ENCODE peak calls at places on chromosomes 4 and X, in ten cellular contexts. One of them, this sample, is unnamed.

GRCh38 chr4:54152846-54153600 is 53.1 kb downstream of the GSX2 start:
- DNase-seq in midbrain: no peak
- DNase-seq in left kidney: no peak
- DNase-seq in retinal pigment epithelial cell: peak; percentile 37
- DNase-seq in NCI-H2029 treated with DMSO at 0.1 percent for 48 hours: no peak
- DNase-seq in HEK293T: no peak
- DNase-seq in AG08396: peak; percentile 77
- DNase-seq in ecto neural progenitor cell: no peak
- DNase-seq in stimulated activated effector memory CD8-positive, alpha-beta T cell treated with anti-CD3 and anti-CD28 coated beads, Interleukin-12 subunit alpha, Interleukin-12 subunit beta, amount 100 ng/mL, for 72 hours: no peak
- DNase-seq in stimulated activated CD4-positive, alpha-beta T cell treated with anti-CD3 and anti-CD28 coated beads, TNF-alpha, amount 100 ng/mL, for 48 hours: no peak
- DNase-seq in this sample: no peak

GRCh38 chr4:120853101-120853940 is 69.2 kb downstream of the PRDM5 start:
- DNase-seq in stimulated activated effector memory CD8-positive, alpha-beta T cell treated with anti-CD3 and anti-CD28 coated beads, Interleukin-12 subunit alpha, Interleukin-12 subunit beta, amount 100 ng/mL, for 72 hours: no peak
- DNase-seq in HEK293T: no peak
- DNase-seq in left kidney: peak; percentile 55
- DNase-seq in midbrain: no peak
- DNase-seq in NCI-H2029 treated with DMSO at 0.1 percent for 48 hours: peak; percentile 16
- DNase-seq in ecto neural progenitor cell: no peak
- DNase-seq in stimulated activated CD4-positive, alpha-beta T cell treated with anti-CD3 and anti-CD28 coated beads, TNF-alpha, amount 100 ng/mL, for 48 hours: no peak
- DNase-seq in AG08396: no peak
- DNase-seq in retinal pigment epithelial cell: no peak
- DNase-seq in this sample: no peak

GRCh38 chrX:41922694-41923171 is 621 bp downstream of the CASK start:
- DNase-seq in AG08396: peak; percentile 26
- DNase-seq in stimulated activated CD4-positive, alpha-beta T cell treated with anti-CD3 and anti-CD28 coated beads, TNF-alpha, amount 100 ng/mL, for 48 hours: no peak
- DNase-seq in ecto neural progenitor cell: peak; percentile 77
- DNase-seq in midbrain: peak; percentile 14
- DNase-seq in NCI-H2029 treated with DMSO at 0.1 percent for 48 hours: no peak
- DNase-seq in stimulated activated effector memory CD8-positive, alpha-beta T cell treated with anti-CD3 and anti-CD28 coated beads, Interleukin-12 subunit alpha, Interleukin-12 subunit beta, amount 100 ng/mL, for 72 hours: peak; percentile 56
- DNase-seq in HEK293T: peak; percentile 17
- DNase-seq in left kidney: peak; percentile 67
- DNase-seq in retinal pigment epithelial cell: no peak
- DNase-seq in this sample: peak; percentile 63

GRCh38 chr4:3442959-3443749 is 1.4 kb downstream of the HGFAC start:
- DNase-seq in HEK293T: peak; percentile 91
- DNase-seq in left kidney: peak; percentile 67
- DNase-seq in retinal pigment epithelial cell: no peak
- DNase-seq in ecto neural progenitor cell: peak; percentile 81
- DNase-seq in midbrain: peak; percentile 15
- DNase-seq in stimulated activated CD4-positive, alpha-beta T cell treated with anti-CD3 and anti-CD28 coated beads, TNF-alpha, amount 100 ng/mL, for 48 hours: peak; percentile 44
- DNase-seq in AG08396: peak; percentile 90
- DNase-seq in NCI-H2029 treated with DMSO at 0.1 percent for 48 hours: no peak
- DNase-seq in stimulated activated effector memory CD8-positive, alpha-beta T cell treated with anti-CD3 and anti-CD28 coated beads, Interleukin-12 subunit alpha, Interleukin-12 subunit beta, amount 100 ng/mL, for 72 hours: peak; percentile 86
- DNase-seq in this sample: peak; percentile 94

GRCh38 chr4:98343640-98344039 is 82.5 kb downstream of the RAP1GDS1 start:
- DNase-seq in HEK293T: no peak
- DNase-seq in left kidney: no peak
- DNase-seq in NCI-H2029 treated with DMSO at 0.1 percent for 48 hours: no peak
- DNase-seq in retinal pigment epithelial cell: no peak
- DNase-seq in ecto neural progenitor cell: no peak
- DNase-seq in AG08396: no peak
- DNase-seq in midbrain: no peak
- DNase-seq in stimulated activated effector memory CD8-positive, alpha-beta T cell treated with anti-CD3 and anti-CD28 coated beads, Interleukin-12 subunit alpha, Interleukin-12 subunit beta, amount 100 ng/mL, for 72 hours: no peak
- DNase-seq in stimulated activated CD4-positive, alpha-beta T cell treated with anti-CD3 and anti-CD28 coated beads, TNF-alpha, amount 100 ng/mL, for 48 hours: no peak
- DNase-seq in this sample: no peak

GRCh38 chrX:124208675-124209074 is 123.8 kb upstream of the TEX13D start:
- DNase-seq in HEK293T: no peak
- DNase-seq in left kidney: peak; percentile 2
- DNase-seq in stimulated activated CD4-positive, alpha-beta T cell treated with anti-CD3 and anti-CD28 coated beads, TNF-alpha, amount 100 ng/mL, for 48 hours: no peak
- DNase-seq in retinal pigment epithelial cell: no peak
- DNase-seq in ecto neural progenitor cell: no peak
- DNase-seq in AG08396: no peak
- DNase-seq in midbrain: no peak
- DNase-seq in stimulated activated effector memory CD8-positive, alpha-beta T cell treated with anti-CD3 and anti-CD28 coated beads, Interleukin-12 subunit alpha, Interleukin-12 subunit beta, amount 100 ng/mL, for 72 hours: no peak
- DNase-seq in NCI-H2029 treated with DMSO at 0.1 percent for 48 hours: no peak
- DNase-seq in this sample: no peak

GRCh38 chr4:166293551-166293950 is 420.5 kb downstream of the TLL1 start:
- DNase-seq in NCI-H2029 treated with DMSO at 0.1 percent for 48 hours: no peak
- DNase-seq in stimulated activated CD4-positive, alpha-beta T cell treated with anti-CD3 and anti-CD28 coated beads, TNF-alpha, amount 100 ng/mL, for 48 hours: no peak
- DNase-seq in stimulated activated effector memory CD8-positive, alpha-beta T cell treated with anti-CD3 and anti-CD28 coated beads, Interleukin-12 subunit alpha, Interleukin-12 subunit beta, amount 100 ng/mL, for 72 hours: no peak
- DNase-seq in midbrain: no peak
- DNase-seq in retinal pigment epithelial cell: no peak
- DNase-seq in AG08396: no peak
- DNase-seq in HEK293T: no peak
- DNase-seq in left kidney: no peak
- DNase-seq in ecto neural progenitor cell: no peak
- DNase-seq in this sample: no peak

GRCh38 chr4:165537028-165537648 is 158.3 kb downstream of the CPE start:
- DNase-seq in stimulated activated CD4-positive, alpha-beta T cell treated with anti-CD3 and anti-CD28 coated beads, TNF-alpha, amount 100 ng/mL, for 48 hours: no peak
- DNase-seq in midbrain: peak; percentile 48
- DNase-seq in left kidney: peak; percentile 72
- DNase-seq in HEK293T: peak; percentile 50
- DNase-seq in AG08396: peak; percentile 35
- DNase-seq in ecto neural progenitor cell: no peak
- DNase-seq in NCI-H2029 treated with DMSO at 0.1 percent for 48 hours: peak; percentile 17
- DNase-seq in stimulated activated effector memory CD8-positive, alpha-beta T cell treated with anti-CD3 and anti-CD28 coated beads, Interleukin-12 subunit alpha, Interleukin-12 subunit beta, amount 100 ng/mL, for 72 hours: no peak
- DNase-seq in retinal pigment epithelial cell: no peak
- DNase-seq in this sample: peak; percentile 32

GRCh38 chr4:8876982-8877779 is 5.5 kb upstream of the HMX1 start:
- DNase-seq in ecto neural progenitor cell: no peak
- DNase-seq in midbrain: no peak
- DNase-seq in stimulated activated CD4-positive, alpha-beta T cell treated with anti-CD3 and anti-CD28 coated beads, TNF-alpha, amount 100 ng/mL, for 48 hours: no peak
- DNase-seq in stimulated activated effector memory CD8-positive, alpha-beta T cell treated with anti-CD3 and anti-CD28 coated beads, Interleukin-12 subunit alpha, Interleukin-12 subunit beta, amount 100 ng/mL, for 72 hours: no peak
- DNase-seq in left kidney: no peak
- DNase-seq in HEK293T: no peak
- DNase-seq in NCI-H2029 treated with DMSO at 0.1 percent for 48 hours: no peak
- DNase-seq in AG08396: no peak
- DNase-seq in retinal pigment epithelial cell: no peak
- DNase-seq in this sample: no peak

GRCh38 chr4:76301775-76302162 is 4.8 kb upstream of the STBD1 start:
- DNase-seq in ecto neural progenitor cell: no peak
- DNase-seq in stimulated activated CD4-positive, alpha-beta T cell treated with anti-CD3 and anti-CD28 coated beads, TNF-alpha, amount 100 ng/mL, for 48 hours: no peak
- DNase-seq in retinal pigment epithelial cell: no peak
- DNase-seq in HEK293T: no peak
- DNase-seq in stimulated activated effector memory CD8-positive, alpha-beta T cell treated with anti-CD3 and anti-CD28 coated beads, Interleukin-12 subunit alpha, Interleukin-12 subunit beta, amount 100 ng/mL, for 72 hours: no peak
- DNase-seq in left kidney: no peak
- DNase-seq in AG08396: no peak
- DNase-seq in NCI-H2029 treated with DMSO at 0.1 percent for 48 hours: no peak
- DNase-seq in midbrain: no peak
- DNase-seq in this sample: no peak

GRCh38 chr4:158090323-158090722 is 82.5 kb downstream of the GASK1B start:
- DNase-seq in stimulated activated effector memory CD8-positive, alpha-beta T cell treated with anti-CD3 and anti-CD28 coated beads, Interleukin-12 subunit alpha, Interleukin-12 subunit beta, amount 100 ng/mL, for 72 hours: no peak
- DNase-seq in retinal pigment epithelial cell: no peak
- DNase-seq in stimulated activated CD4-positive, alpha-beta T cell treated with anti-CD3 and anti-CD28 coated beads, TNF-alpha, amount 100 ng/mL, for 48 hours: no peak
- DNase-seq in ecto neural progenitor cell: no peak
- DNase-seq in HEK293T: no peak
- DNase-seq in AG08396: no peak
- DNase-seq in midbrain: no peak
- DNase-seq in left kidney: peak; percentile 66
- DNase-seq in NCI-H2029 treated with DMSO at 0.1 percent for 48 hours: no peak
- DNase-seq in this sample: no peak

GRCh38 chrX:53317365-53318069 is 36.1 kb upstream of the IQSEC2 start:
- DNase-seq in NCI-H2029 treated with DMSO at 0.1 percent for 48 hours: no peak
- DNase-seq in HEK293T: peak; percentile 82
- DNase-seq in AG08396: peak; percentile 86
- DNase-seq in midbrain: peak; percentile 67
- DNase-seq in left kidney: peak; percentile 79
- DNase-seq in stimulated activated effector memory CD8-positive, alpha-beta T cell treated with anti-CD3 and anti-CD28 coated beads, Interleukin-12 subunit alpha, Interleukin-12 subunit beta, amount 100 ng/mL, for 72 hours: peak; percentile 81
- DNase-seq in retinal pigment epithelial cell: no peak
- DNase-seq in stimulated activated CD4-positive, alpha-beta T cell treated with anti-CD3 and anti-CD28 coated beads, TNF-alpha, amount 100 ng/mL, for 48 hours: peak; percentile 22
- DNase-seq in ecto neural progenitor cell: peak; percentile 77
- DNase-seq in this sample: peak; percentile 87

GRCh38 chr4:84028340-84028739 is 470.8 kb downstream of the NKX6-1 start:
- DNase-seq in AG08396: no peak
- DNase-seq in midbrain: no peak
- DNase-seq in stimulated activated effector memory CD8-positive, alpha-beta T cell treated with anti-CD3 and anti-CD28 coated beads, Interleukin-12 subunit alpha, Interleukin-12 subunit beta, amount 100 ng/mL, for 72 hours: no peak
- DNase-seq in HEK293T: peak; percentile 9
- DNase-seq in stimulated activated CD4-positive, alpha-beta T cell treated with anti-CD3 and anti-CD28 coated beads, TNF-alpha, amount 100 ng/mL, for 48 hours: no peak
- DNase-seq in ecto neural progenitor cell: no peak
- DNase-seq in left kidney: no peak
- DNase-seq in NCI-H2029 treated with DMSO at 0.1 percent for 48 hours: no peak
- DNase-seq in retinal pigment epithelial cell: no peak
- DNase-seq in this sample: no peak

GRCh38 chr4:87077834-87078585 is 142.4 kb downstream of the KLHL8 start:
- DNase-seq in stimulated activated CD4-positive, alpha-beta T cell treated with anti-CD3 and anti-CD28 coated beads, TNF-alpha, amount 100 ng/mL, for 48 hours: no peak
- DNase-seq in AG08396: no peak
- DNase-seq in NCI-H2029 treated with DMSO at 0.1 percent for 48 hours: no peak
- DNase-seq in ecto neural progenitor cell: no peak
- DNase-seq in retinal pigment epithelial cell: no peak
- DNase-seq in midbrain: peak; percentile 72
- DNase-seq in stimulated activated effector memory CD8-positive, alpha-beta T cell treated with anti-CD3 and anti-CD28 coated beads, Interleukin-12 subunit alpha, Interleukin-12 subunit beta, amount 100 ng/mL, for 72 hours: no peak
- DNase-seq in HEK293T: no peak
- DNase-seq in left kidney: no peak
- DNase-seq in this sample: no peak

GRCh38 chrX:43971966-43972961 is 926 bp downstream of the NDP start:
- DNase-seq in midbrain: peak; percentile 50
- DNase-seq in HEK293T: no peak
- DNase-seq in left kidney: peak; percentile 5
- DNase-seq in retinal pigment epithelial cell: no peak
- DNase-seq in stimulated activated CD4-positive, alpha-beta T cell treated with anti-CD3 and anti-CD28 coated beads, TNF-alpha, amount 100 ng/mL, for 48 hours: no peak
- DNase-seq in stimulated activated effector memory CD8-positive, alpha-beta T cell treated with anti-CD3 and anti-CD28 coated beads, Interleukin-12 subunit alpha, Interleukin-12 subunit beta, amount 100 ng/mL, for 72 hours: no peak
- DNase-seq in NCI-H2029 treated with DMSO at 0.1 percent for 48 hours: no peak
- DNase-seq in ecto neural progenitor cell: no peak
- DNase-seq in AG08396: no peak
- DNase-seq in this sample: no peak

GRCh38 chr4:184848510-184848909 is 22.7 kb upstream of the ACSL1 start:
- DNase-seq in ecto neural progenitor cell: no peak
- DNase-seq in AG08396: no peak
- DNase-seq in NCI-H2029 treated with DMSO at 0.1 percent for 48 hours: no peak
- DNase-seq in HEK293T: no peak
- DNase-seq in left kidney: no peak
- DNase-seq in stimulated activated CD4-positive, alpha-beta T cell treated with anti-CD3 and anti-CD28 coated beads, TNF-alpha, amount 100 ng/mL, for 48 hours: no peak
- DNase-seq in retinal pigment epithelial cell: no peak
- DNase-seq in midbrain: peak; percentile 9
- DNase-seq in stimulated activated effector memory CD8-positive, alpha-beta T cell treated with anti-CD3 and anti-CD28 coated beads, Interleukin-12 subunit alpha, Interleukin-12 subunit beta, amount 100 ng/mL, for 72 hours: no peak
- DNase-seq in this sample: no peak

GRCh38 chrX:75067931-75068330 is 88.2 kb downstream of the ABCB7 start:
- DNase-seq in stimulated activated effector memory CD8-positive, alpha-beta T cell treated with anti-CD3 and anti-CD28 coated beads, Interleukin-12 subunit alpha, Interleukin-12 subunit beta, amount 100 ng/mL, for 72 hours: no peak
- DNase-seq in ecto neural progenitor cell: no peak
- DNase-seq in midbrain: no peak
- DNase-seq in left kidney: no peak
- DNase-seq in retinal pigment epithelial cell: no peak
- DNase-seq in AG08396: no peak
- DNase-seq in NCI-H2029 treated with DMSO at 0.1 percent for 48 hours: no peak
- DNase-seq in stimulated activated CD4-positive, alpha-beta T cell treated with anti-CD3 and anti-CD28 coated beads, TNF-alpha, amount 100 ng/mL, for 48 hours: no peak
- DNase-seq in HEK293T: no peak
- DNase-seq in this sample: no peak

GRCh38 chr4:38730493-38730829 is 52.3 kb downstream of the TLR10 start:
- DNase-seq in NCI-H2029 treated with DMSO at 0.1 percent for 48 hours: no peak
- DNase-seq in HEK293T: no peak
- DNase-seq in stimulated activated CD4-positive, alpha-beta T cell treated with anti-CD3 and anti-CD28 coated beads, TNF-alpha, amount 100 ng/mL, for 48 hours: no peak
- DNase-seq in retinal pigment epithelial cell: no peak
- DNase-seq in ecto neural progenitor cell: no peak
- DNase-seq in left kidney: no peak
- DNase-seq in AG08396: no peak
- DNase-seq in stimulated activated effector memory CD8-positive, alpha-beta T cell treated with anti-CD3 and anti-CD28 coated beads, Interleukin-12 subunit alpha, Interleukin-12 subunit beta, amount 100 ng/mL, for 72 hours: no peak
- DNase-seq in midbrain: no peak
- DNase-seq in this sample: no peak

GRCh38 chr4:173413043-173413442 is 14.1 kb upstream of the SCRG1 start:
- DNase-seq in left kidney: no peak
- DNase-seq in HEK293T: no peak
- DNase-seq in AG08396: no peak
- DNase-seq in midbrain: no peak
- DNase-seq in retinal pigment epithelial cell: no peak
- DNase-seq in NCI-H2029 treated with DMSO at 0.1 percent for 48 hours: no peak
- DNase-seq in ecto neural progenitor cell: no peak
- DNase-seq in stimulated activated CD4-positive, alpha-beta T cell treated with anti-CD3 and anti-CD28 coated beads, TNF-alpha, amount 100 ng/mL, for 48 hours: no peak
- DNase-seq in stimulated activated effector memory CD8-positive, alpha-beta T cell treated with anti-CD3 and anti-CD28 coated beads, Interleukin-12 subunit alpha, Interleukin-12 subunit beta, amount 100 ng/mL, for 72 hours: no peak
- DNase-seq in this sample: no peak

GRCh38 chr4:10384974-10385373 is 72.3 kb downstream of the ZNF518B start:
- DNase-seq in AG08396: no peak
- DNase-seq in left kidney: no peak
- DNase-seq in stimulated activated CD4-positive, alpha-beta T cell treated with anti-CD3 and anti-CD28 coated beads, TNF-alpha, amount 100 ng/mL, for 48 hours: no peak
- DNase-seq in stimulated activated effector memory CD8-positive, alpha-beta T cell treated with anti-CD3 and anti-CD28 coated beads, Interleukin-12 subunit alpha, Interleukin-12 subunit beta, amount 100 ng/mL, for 72 hours: no peak
- DNase-seq in HEK293T: peak; percentile 1
- DNase-seq in ecto neural progenitor cell: no peak
- DNase-seq in midbrain: no peak
- DNase-seq in retinal pigment epithelial cell: no peak
- DNase-seq in NCI-H2029 treated with DMSO at 0.1 percent for 48 hours: no peak
- DNase-seq in this sample: no peak

GRCh38 chrX:137565921-137566745 is at the start of gene ZIC3:
- DNase-seq in left kidney: peak; percentile 87
- DNase-seq in retinal pigment epithelial cell: peak; percentile 2
- DNase-seq in HEK293T: peak; percentile 90
- DNase-seq in midbrain: peak; percentile 75
- DNase-seq in NCI-H2029 treated with DMSO at 0.1 percent for 48 hours: no peak
- DNase-seq in stimulated activated effector memory CD8-positive, alpha-beta T cell treated with anti-CD3 and anti-CD28 coated beads, Interleukin-12 subunit alpha, Interleukin-12 subunit beta, amount 100 ng/mL, for 72 hours: no peak
- DNase-seq in ecto neural progenitor cell: peak; percentile 88
- DNase-seq in AG08396: peak; percentile 70
- DNase-seq in stimulated activated CD4-positive, alpha-beta T cell treated with anti-CD3 and anti-CD28 coated beads, TNF-alpha, amount 100 ng/mL, for 48 hours: no peak
- DNase-seq in this sample: peak; percentile 82

GRCh38 chr4:171919314-171919713 is 106.1 kb downstream of the GALNTL6 start:
- DNase-seq in retinal pigment epithelial cell: no peak
- DNase-seq in midbrain: no peak
- DNase-seq in AG08396: no peak
- DNase-seq in stimulated activated CD4-positive, alpha-beta T cell treated with anti-CD3 and anti-CD28 coated beads, TNF-alpha, amount 100 ng/mL, for 48 hours: no peak
- DNase-seq in left kidney: no peak
- DNase-seq in ecto neural progenitor cell: no peak
- DNase-seq in NCI-H2029 treated with DMSO at 0.1 percent for 48 hours: no peak
- DNase-seq in stimulated activated effector memory CD8-positive, alpha-beta T cell treated with anti-CD3 and anti-CD28 coated beads, Interleukin-12 subunit alpha, Interleukin-12 subunit beta, amount 100 ng/mL, for 72 hours: no peak
- DNase-seq in HEK293T: no peak
- DNase-seq in this sample: no peak

GRCh38 chr4:77145806-77146425 is 11.1 kb upstream of the CCNG2 start:
- DNase-seq in NCI-H2029 treated with DMSO at 0.1 percent for 48 hours: no peak
- DNase-seq in retinal pigment epithelial cell: no peak
- DNase-seq in stimulated activated CD4-positive, alpha-beta T cell treated with anti-CD3 and anti-CD28 coated beads, TNF-alpha, amount 100 ng/mL, for 48 hours: no peak
- DNase-seq in left kidney: no peak
- DNase-seq in AG08396: no peak
- DNase-seq in ecto neural progenitor cell: no peak
- DNase-seq in midbrain: no peak
- DNase-seq in stimulated activated effector memory CD8-positive, alpha-beta T cell treated with anti-CD3 and anti-CD28 coated beads, Interleukin-12 subunit alpha, Interleukin-12 subunit beta, amount 100 ng/mL, for 72 hours: no peak
- DNase-seq in HEK293T: no peak
- DNase-seq in this sample: no peak

GRCh38 chr4:125780159-125780558 is 465.4 kb downstream of the FAT4 start:
- DNase-seq in retinal pigment epithelial cell: no peak
- DNase-seq in stimulated activated CD4-positive, alpha-beta T cell treated with anti-CD3 and anti-CD28 coated beads, TNF-alpha, amount 100 ng/mL, for 48 hours: no peak
- DNase-seq in left kidney: no peak
- DNase-seq in ecto neural progenitor cell: no peak
- DNase-seq in NCI-H2029 treated with DMSO at 0.1 percent for 48 hours: no peak
- DNase-seq in midbrain: no peak
- DNase-seq in AG08396: no peak
- DNase-seq in stimulated activated effector memory CD8-positive, alpha-beta T cell treated with anti-CD3 and anti-CD28 coated beads, Interleukin-12 subunit alpha, Interleukin-12 subunit beta, amount 100 ng/mL, for 72 hours: no peak
- DNase-seq in HEK293T: no peak
- DNase-seq in this sample: no peak

GRCh38 chrX:23990455-23990854 is 36.5 kb downstream of the KLHL15 start:
- DNase-seq in stimulated activated effector memory CD8-positive, alpha-beta T cell treated with anti-CD3 and anti-CD28 coated beads, Interleukin-12 subunit alpha, Interleukin-12 subunit beta, amount 100 ng/mL, for 72 hours: no peak
- DNase-seq in retinal pigment epithelial cell: no peak
- DNase-seq in left kidney: no peak
- DNase-seq in HEK293T: no peak
- DNase-seq in NCI-H2029 treated with DMSO at 0.1 percent for 48 hours: no peak
- DNase-seq in AG08396: no peak
- DNase-seq in ecto neural progenitor cell: no peak
- DNase-seq in midbrain: no peak
- DNase-seq in stimulated activated CD4-positive, alpha-beta T cell treated with anti-CD3 and anti-CD28 coated beads, TNF-alpha, amount 100 ng/mL, for 48 hours: no peak
- DNase-seq in this sample: no peak

This sample was measured in SK-N-SH.